ENCODE peak calls at places on chromosomes 7 and 10, in six cellular contexts. L is IMR-90; F is tibial nerve; O is CD8-positive, alpha-beta memory T cell; U is RPMI8226; T is nephron progenitor cell. Q is an unnamed sample.

GRCh38 chr10:3848768-3849643 is 64.0 kb upstream of the KLF6 start:
- DNase-seq in F (no peak), T (no peak), L (peak; percentile 86), O (no peak), U (no peak), Q (no peak)

GRCh38 chr7:44748948-44749731 is 493 bp downstream of the ZMIZ2 start:
- DNase-seq in F (no peak), T (peak; percentile 29), U (peak; percentile 73), L (no peak), O (no peak), Q (peak; percentile 48)

GRCh38 chr7:79137942-79138341 is 315.5 kb downstream of the MAGI2 start:
- DNase-seq in T (no peak), O (no peak), L (peak; percentile 73), F (no peak), U (no peak), Q (no peak)

GRCh38 chr10:132133449-132134291 is 53.1 kb upstream of the DPYSL4 start:
- DNase-seq in U (no peak), O (no peak), F (no peak), T (no peak), L (no peak), Q (no peak)

GRCh38 chr10:71408436-71409225 is 11.9 kb downstream of the CDH23 start:
- DNase-seq in T (no peak), L (no peak), F (no peak), O (no peak), U (no peak), Q (no peak)

GRCh38 chr10:3094565-3095168 is 27.3 kb downstream of the PFKP start:
- DNase-seq in U (no peak), T (no peak), O (no peak), L (peak; percentile 29), F (no peak), Q (no peak)

GRCh38 chr10:49163741-49164140 is 24.4 kb downstream of the TMEM273 start:
- DNase-seq in F (no peak), T (no peak), L (peak; percentile 96), U (no peak), O (no peak), Q (no peak)

GRCh38 chr7:137073571-137074325 is 205.3 kb downstream of the CHRM2 start:
- DNase-seq in T (no peak), F (no peak), O (no peak), L (peak; percentile 74), U (no peak), Q (no peak)

GRCh38 chr10:69146756-69147155 is 22.8 kb downstream of the VPS26A start:
- DNase-seq in L (peak; percentile 3), O (no peak), T (no peak), F (no peak), U (no peak), Q (no peak)

GRCh38 chr7:12303096-12303495 is 92.0 kb downstream of the TMEM106B start:
- DNase-seq in F (no peak), O (no peak), L (no peak), T (no peak), U (no peak), Q (no peak)

GRCh38 chr10:53122265-53122664 is 349.7 kb upstream of the MBL2 start:
- DNase-seq in O (no peak), U (peak; percentile 2), F (no peak), L (no peak), T (no peak), Q (no peak)

GRCh38 chr10:114937962-114938817 is at the start of gene TRUB1:
- DNase-seq in T (peak; percentile 85), U (peak; percentile 89), O (peak; percentile 86), F (peak; percentile 86), L (peak; percentile 98), Q (peak; percentile 89)

GRCh38 chr7:108557191-108557590 is 12.3 kb downstream of the THAP5 start:
- DNase-seq in T (no peak), L (no peak), O (no peak), U (no peak), F (no peak), Q (no peak)

GRCh38 chr7:102326156-102326914 is 29.9 kb downstream of the SPDYE6 start:
- DNase-seq in F (no peak), O (no peak), U (peak; percentile 36), L (no peak), T (no peak), Q (no peak)

GRCh38 chr7:50404392-50404791 is 45.8 kb downstream of the FIGNL1 start:
- DNase-seq in U (no peak), O (no peak), T (no peak), L (no peak), F (no peak), Q (no peak)

GRCh38 chr7:66776800-66777468 is 36.4 kb downstream of the RABGEF1 start:
- DNase-seq in L (no peak), O (no peak), U (no peak), T (no peak), F (no peak), Q (no peak)

Q was measured in glutamatergic neuron.